ENCODE peak calls at places on chromosomes 16 and 17, in eight cellular contexts. W is HEK293T; P is effector memory CD4-positive, alpha-beta T cell; H is stimulated activated CD4-positive, alpha-beta T cell treated with anti-CD3 and anti-CD28 coated beads, Interleukin-4, amount 100 ng/mL, for 24 hours; U is hippocampal formation; E is skeletal muscle cell; M is breast epithelium; F is GM12891. L is an unnamed sample.

GRCh38 chr17:28744104-28744801 is 442 bp downstream of the TRAF4 start:
- DNase-seq in U (no peak), E (no peak), W (no peak), M (peak; percentile 50), H (peak; percentile 69), P (peak; percentile 62), F (no peak), L (peak; percentile 92)

GRCh38 chr16:683396-684066 is 603 bp downstream of the JMJD8 start:
- DNase-seq in P (no peak), E (no peak), W (no peak), M (no peak), H (no peak), F (no peak), U (no peak), L (no peak)

GRCh38 chr17:45225964-45226530 is 4.4 kb downstream of the FMNL1 start:
- DNase-seq in M (peak; percentile 65), W (no peak), P (peak; percentile 91), F (peak; percentile 78), U (no peak), H (peak; percentile 95), E (no peak), L (no peak)

GRCh38 chr17:7972131-7972785 is 30.2 kb upstream of the GUCY2D start:
- DNase-seq in E (no peak), P (no peak), W (no peak), H (no peak), U (no peak), M (no peak), F (no peak), L (peak; percentile 45)

GRCh38 chr16:11064846-11065245 is 120.5 kb downstream of the CLEC16A start:
- DNase-seq in M (no peak), H (no peak), E (no peak), W (no peak), F (no peak), P (no peak), U (no peak), L (no peak)

GRCh38 chr16:1932050-1933028 is 10.7 kb downstream of the MSRB1 start:
- DNase-seq in U (no peak), H (no peak), M (no peak), W (no peak), F (no peak), E (no peak), P (no peak), L (peak; percentile 86)

GRCh38 chr17:80843741-80844156 is 147.9 kb upstream of the CHMP6 start:
- DNase-seq in U (no peak), E (no peak), M (no peak), W (no peak), H (no peak), F (no peak), P (no peak), L (no peak)

GRCh38 chr17:71330099-71330375 is 790.8 kb upstream of the SOX9 start:
- DNase-seq in F (no peak), W (no peak), U (no peak), H (no peak), E (no peak), P (no peak), M (no peak), L (no peak)

GRCh38 chr17:70313450-70313849 is 144.1 kb downstream of the KCNJ2 start:
- DNase-seq in E (no peak), H (no peak), P (no peak), M (no peak), W (no peak), U (no peak), F (no peak), L (no peak)

GRCh38 chr17:36592711-36593321 is 1.1 kb downstream of the DHRS11 start:
- DNase-seq in E (no peak), W (no peak), H (no peak), F (no peak), M (no peak), U (no peak), P (no peak), L (peak; percentile 40)

GRCh38 chr17:8144401-8145295 is 7.6 kb downstream of the PER1 start:
- DNase-seq in H (no peak), U (no peak), W (no peak), F (no peak), M (no peak), P (no peak), E (no peak), L (peak; percentile 56)

GRCh38 chr16:17232487-17232886 is 238.3 kb downstream of the XYLT1 start:
- DNase-seq in P (no peak), F (no peak), U (no peak), H (no peak), W (no peak), E (no peak), M (no peak), L (no peak)

GRCh38 chr16:74898667-74899066 is 86.3 kb downstream of the WDR59 start:
- DNase-seq in U (no peak), F (no peak), M (no peak), H (no peak), P (no peak), E (no peak), W (no peak), L (no peak)

GRCh38 chr16:53849585-53849984 is 145.6 kb downstream of the FTO start:
- DNase-seq in P (no peak), M (no peak), E (no peak), W (no peak), F (no peak), H (no peak), U (no peak), L (no peak)

GRCh38 chr16:10840703-10841102 is 22.1 kb upstream of the TVP23A start:
- DNase-seq in W (no peak), E (no peak), U (no peak), M (no peak), P (no peak), F (no peak), H (no peak), L (no peak)

GRCh38 chr16:76653390-76654026 is 376.3 kb downstream of the CNTNAP4 start:
- DNase-seq in H (no peak), F (no peak), W (peak; percentile 41), M (no peak), E (peak; percentile 13), U (peak; percentile 81), P (no peak), L (peak; percentile 63)

GRCh38 chr16:87834668-87835473 is 34.4 kb downstream of the SLC7A5 start:
- DNase-seq in U (no peak), M (no peak), H (no peak), P (no peak), F (no peak), W (no peak), E (no peak), L (no peak)

GRCh38 chr17:79213305-79213704 is 138.7 kb downstream of the ENGASE start:
- DNase-seq in U (no peak), E (no peak), W (no peak), P (no peak), H (no peak), M (no peak), F (no peak), L (no peak)

GRCh38 chr17:52233632-52234031 is 75.1 kb upstream of the CA10 start:
- DNase-seq in M (no peak), H (no peak), P (no peak), E (no peak), U (no peak), W (no peak), F (no peak), L (no peak)

GRCh38 chr16:3295209-3295608 is 10.0 kb downstream of the TIGD7 start:
- DNase-seq in W (no peak), H (no peak), P (no peak), E (no peak), F (no peak), U (no peak), M (no peak), L (no peak)

GRCh38 chr16:57324649-57325223 is 33.8 kb upstream of the CCL22 start:
- DNase-seq in W (no peak), P (no peak), F (no peak), H (no peak), E (no peak), U (no peak), M (no peak), L (no peak)

GRCh38 chr17:70820276-70820675 is 650.9 kb downstream of the KCNJ2 start:
- DNase-seq in F (no peak), H (no peak), P (no peak), U (no peak), E (no peak), W (no peak), M (no peak), L (no peak)

GRCh38 chr17:66737524-66737923 is 97.4 kb upstream of the CACNG5 start:
- DNase-seq in W (no peak), E (no peak), M (no peak), P (no peak), U (no peak), H (no peak), F (no peak), L (peak; percentile 76)

GRCh38 chr16:46852130-46852529 is 21.1 kb upstream of the C16orf87 start:
- DNase-seq in M (no peak), P (no peak), H (no peak), W (no peak), U (no peak), E (no peak), F (no peak), L (no peak)

GRCh38 chr17:77328823-77329740 is 188.3 kb downstream of the SEC14L1 start:
- DNase-seq in P (no peak), H (no peak), W (no peak), E (no peak), M (peak; percentile 17), F (no peak), U (no peak), L (peak; percentile 56)

GRCh38 chr17:5758651-5759050 is 174.3 kb upstream of the NLRP1 start:
- DNase-seq in W (no peak), P (no peak), F (no peak), M (no peak), H (no peak), E (no peak), U (no peak), L (no peak)

GRCh38 chr17:3963214-3964201 is 729 bp downstream of the ATP2A3 start:
- DNase-seq in H (peak; percentile 51), U (no peak), M (no peak), F (peak; percentile 61), E (no peak), P (peak; percentile 59), W (no peak), L (no peak)

GRCh38 chr16:30030841-30031413 is at the start of gene TLCD3B:
- DNase-seq in H (no peak), E (no peak), M (no peak), U (no peak), W (no peak), F (no peak), P (no peak), L (peak; percentile 57)

L was measured in islet precursor cell.